ENCODE peak calls at places on chromosomes 6 and 20, in four cellular contexts. L, U, G and T are unnamed samples.

GRCh38 chr20:21682576-21682975 is 22.9 kb upstream of the PAX1 start:
- DNase-seq in L (no peak), U (no peak), G (no peak), T (no peak)

GRCh38 chr6:153129873-153130514 is 1.1 kb downstream of the RGS17 start:
- DNase-seq in L (no peak), U (no peak), G (no peak), T (no peak)

GRCh38 chr6:40799296-40800020 is 212.3 kb upstream of the LRFN2 start:
- DNase-seq in L (no peak), U (no peak), G (no peak), T (no peak)

GRCh38 chr20:45433316-45433715 is 17.4 kb downstream of the PIGT start:
- DNase-seq in L (no peak), U (no peak), G (no peak), T (no peak)

GRCh38 chr20:58710481-58711265 is 18.1 kb downstream of the NPEPL1 start:
- DNase-seq in L (no peak), U (no peak), G (peak; percentile 3), T (no peak)

GRCh38 chr20:63937596-63937995 is 18.6 kb downstream of the UCKL1 start:
- DNase-seq in L (no peak), U (no peak), G (no peak), T (no peak)

GRCh38 chr6:9593566-9593965 is 821.3 kb downstream of the TFAP2A start:
- DNase-seq in L (no peak), U (no peak), G (no peak), T (no peak)

GRCh38 chr6:134637282-134637681 is 312.6 kb downstream of the ALDH8A1 start:
- DNase-seq in L (no peak), U (no peak), G (no peak), T (no peak)

GRCh38 chr20:21436186-21436585 is 38.9 kb upstream of the NKX2-4 start:
- DNase-seq in L (no peak), U (no peak), G (no peak), T (no peak)

GRCh38 chr6:112443666-112444065 is 96.5 kb downstream of the RFPL4B start:
- DNase-seq in L (no peak), U (no peak), G (no peak), T (no peak)

GRCh38 chr20:33814238-33814712 is 3.1 kb downstream of the CHMP4B start:
- DNase-seq in L (no peak), U (no peak), G (no peak), T (no peak)
- TF ChIP-seq CTCF in L (no peak), U (no peak), G (no peak), T (no peak)

DNA sequence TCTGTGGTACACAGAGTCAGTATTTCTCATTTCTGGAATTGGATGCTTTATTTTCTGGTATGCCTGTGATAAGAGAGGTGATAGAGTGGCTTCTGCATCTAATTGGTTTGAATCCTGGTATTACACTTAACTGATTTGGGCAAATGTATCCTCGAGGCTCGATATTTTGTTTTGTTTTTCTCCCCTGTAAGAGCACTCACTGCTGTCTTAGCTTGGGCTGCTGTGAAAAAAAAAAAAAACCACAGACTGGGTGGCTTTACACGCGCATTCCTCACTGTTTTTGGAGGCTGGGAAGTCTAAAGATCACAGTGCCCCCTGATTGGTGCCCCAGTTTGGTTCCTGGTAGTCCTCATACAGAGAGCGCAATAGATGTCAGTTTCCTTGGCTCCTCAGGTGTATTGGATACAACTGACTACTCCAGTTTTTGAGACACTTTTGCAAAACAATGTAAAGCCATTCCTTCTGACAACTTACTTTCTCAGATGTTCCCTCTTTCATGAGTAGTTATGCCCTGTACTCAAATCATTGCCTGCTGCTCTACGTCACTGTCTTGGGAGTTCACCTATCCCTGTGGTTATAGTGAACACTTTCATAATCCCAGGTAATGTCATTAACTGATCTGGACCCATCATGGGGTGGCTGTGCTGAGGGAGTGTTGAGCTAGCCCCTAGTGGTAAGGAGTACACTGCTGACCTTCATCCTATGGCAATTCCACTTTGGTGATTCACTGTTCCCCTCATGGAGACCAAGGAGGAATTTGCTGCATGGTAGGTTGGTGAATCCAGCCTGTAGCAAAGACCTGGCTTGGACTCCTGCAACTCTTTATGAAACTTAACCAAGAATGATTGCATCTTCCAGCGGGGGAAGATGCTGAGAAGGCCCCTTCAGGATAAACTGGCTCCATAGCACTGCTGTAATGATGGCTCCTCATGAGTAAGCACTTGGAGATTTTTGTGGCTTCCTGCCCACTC is 3.5 kb upstream of the ACAT2 start:
- DNase-seq in L (no peak), U (no peak), G (no peak), T (no peak)
- TF ChIP-seq CTCF in L (peak; percentile 9), U (no peak), G (no peak), T (no peak)

DNA sequence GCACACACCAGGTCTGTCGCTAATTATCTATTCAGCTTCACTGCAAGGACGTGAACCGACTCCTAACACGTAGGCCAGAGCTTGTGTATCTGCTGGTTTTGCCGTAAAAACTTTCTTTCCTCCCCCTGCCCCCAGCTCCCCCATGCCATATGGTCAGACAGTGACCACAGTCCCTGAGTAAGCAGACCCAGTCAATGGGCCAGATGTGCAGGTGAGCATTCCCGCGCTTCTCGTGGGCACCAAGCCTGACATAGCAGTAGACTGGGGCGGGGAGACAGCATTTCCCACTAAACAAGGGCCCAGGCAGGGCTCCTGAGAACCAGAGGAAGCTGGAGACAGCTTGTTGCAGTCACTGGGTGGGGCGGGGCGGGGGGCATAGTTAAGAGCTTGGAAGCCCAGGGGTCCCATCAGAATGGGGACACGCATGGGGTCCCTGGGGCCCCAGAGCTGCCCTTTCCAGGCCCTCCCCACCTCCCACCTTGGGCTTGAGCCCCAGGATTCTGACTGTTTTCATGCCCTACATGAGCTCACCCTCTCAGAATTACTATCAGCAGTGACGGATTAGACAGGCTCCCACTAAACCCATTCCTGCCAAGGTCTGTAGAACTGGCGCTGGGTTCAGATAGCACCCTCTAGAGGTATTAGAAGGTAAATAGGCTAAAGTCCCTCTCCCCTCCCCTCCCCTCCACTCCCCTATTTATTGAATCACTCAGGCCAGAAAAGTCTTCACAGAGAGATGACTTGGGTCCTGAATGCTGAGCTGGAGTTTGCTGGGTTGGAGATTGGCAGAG is 51.8 kb downstream of the CDH26 start:
- DNase-seq in L (no peak), U (no peak), G (no peak), T (no peak)
- TF ChIP-seq CTCF in L (peak; percentile 28), U (no peak), G (no peak), T (peak; percentile 62)

DNA sequence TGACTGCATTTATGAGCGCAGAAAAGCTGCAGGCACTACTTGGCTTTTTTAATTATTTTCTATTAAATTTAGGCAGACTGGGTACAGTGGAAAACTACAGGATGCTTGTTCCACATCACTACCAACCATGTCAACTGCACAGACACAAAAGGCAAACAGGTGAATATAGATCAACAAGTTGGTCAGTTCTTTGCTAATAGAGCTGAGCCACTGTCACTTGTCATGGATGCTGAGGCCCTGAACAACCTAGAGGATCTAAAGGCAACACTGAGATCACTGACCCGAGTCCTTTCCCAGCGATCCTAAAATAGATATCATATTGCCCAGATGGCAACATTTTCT is 34.5 kb upstream of the FAM83C start:
- DNase-seq in L (no peak), U (no peak), G (no peak), T (no peak)
- TF ChIP-seq CTCF in L (no peak), U (no peak), G (no peak), T (no peak)

GRCh38 chr6:82178084-82178758 is 69.3 kb downstream of the IBTK start:
- DNase-seq in L (no peak), U (no peak), G (no peak), T (no peak)
- TF ChIP-seq CTCF in L (peak; percentile 64), U (peak; percentile 36), G (peak; percentile 39), T (peak; percentile 55)

DNA sequence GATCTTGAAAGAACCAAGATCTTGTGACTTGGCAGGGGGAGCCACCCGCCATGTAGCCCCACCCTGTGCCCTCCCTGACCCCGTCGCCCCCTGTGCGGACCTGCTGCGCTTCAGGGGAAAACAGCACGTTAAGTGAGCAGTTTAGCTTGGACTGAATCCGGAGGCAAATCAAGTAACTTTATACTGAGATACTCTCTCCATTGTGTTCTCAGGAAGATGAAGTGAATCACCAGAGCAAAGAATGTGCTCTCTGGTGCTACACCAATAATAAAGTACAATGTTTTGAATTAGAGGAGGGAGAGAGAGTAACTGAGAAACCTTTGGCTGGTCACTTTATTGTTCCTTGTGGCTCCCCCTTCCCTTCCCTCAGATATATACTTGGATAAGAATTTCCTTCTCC is 83.4 kb downstream of the TXNDC5 start:
- DNase-seq in L (no peak), U (no peak), G (no peak), T (no peak)
- TF ChIP-seq CTCF in L (no peak), U (no peak), G (no peak), T (no peak)

DNA sequence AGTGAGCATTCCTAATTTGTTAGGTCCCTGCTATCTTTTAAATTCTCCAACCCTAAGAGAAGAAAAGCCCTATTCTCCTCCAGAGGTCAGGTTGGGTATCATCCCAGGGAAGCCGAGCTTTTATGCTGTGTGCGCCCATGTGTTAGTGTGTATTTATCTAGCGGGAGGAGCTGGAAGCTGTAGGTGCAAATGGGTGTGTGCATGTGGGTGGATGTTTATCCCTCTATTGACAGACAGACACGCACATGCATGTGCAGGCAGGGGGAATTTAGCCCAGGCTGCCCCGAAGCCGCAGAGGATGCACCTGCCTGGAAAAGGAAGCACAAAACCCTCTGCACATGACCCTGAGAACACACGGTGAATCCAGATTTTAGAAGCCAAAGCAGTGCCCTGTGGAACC is 397.6 kb downstream of the TAF4 start:
- DNase-seq in L (no peak), U (no peak), G (no peak), T (no peak)
- TF ChIP-seq CTCF in L (no peak), U (no peak), G (no peak), T (no peak)

GRCh38 chr6:165231177-165231576 is 78.2 kb downstream of the C6orf118 start:
- DNase-seq in L (no peak), U (no peak), G (no peak), T (no peak)

GRCh38 chr6:165229216-165229615 is 80.2 kb downstream of the C6orf118 start:
- DNase-seq in L (no peak), U (no peak), G (no peak), T (no peak)

GRCh38 chr6:165233089-165233488 is 76.3 kb downstream of the C6orf118 start:
- DNase-seq in L (no peak), U (no peak), G (no peak), T (no peak)

GRCh38 chr6:165232277-165232654 is 77.1 kb downstream of the C6orf118 start:
- DNase-seq in L (no peak), U (no peak), G (no peak), T (no peak)

DNA sequence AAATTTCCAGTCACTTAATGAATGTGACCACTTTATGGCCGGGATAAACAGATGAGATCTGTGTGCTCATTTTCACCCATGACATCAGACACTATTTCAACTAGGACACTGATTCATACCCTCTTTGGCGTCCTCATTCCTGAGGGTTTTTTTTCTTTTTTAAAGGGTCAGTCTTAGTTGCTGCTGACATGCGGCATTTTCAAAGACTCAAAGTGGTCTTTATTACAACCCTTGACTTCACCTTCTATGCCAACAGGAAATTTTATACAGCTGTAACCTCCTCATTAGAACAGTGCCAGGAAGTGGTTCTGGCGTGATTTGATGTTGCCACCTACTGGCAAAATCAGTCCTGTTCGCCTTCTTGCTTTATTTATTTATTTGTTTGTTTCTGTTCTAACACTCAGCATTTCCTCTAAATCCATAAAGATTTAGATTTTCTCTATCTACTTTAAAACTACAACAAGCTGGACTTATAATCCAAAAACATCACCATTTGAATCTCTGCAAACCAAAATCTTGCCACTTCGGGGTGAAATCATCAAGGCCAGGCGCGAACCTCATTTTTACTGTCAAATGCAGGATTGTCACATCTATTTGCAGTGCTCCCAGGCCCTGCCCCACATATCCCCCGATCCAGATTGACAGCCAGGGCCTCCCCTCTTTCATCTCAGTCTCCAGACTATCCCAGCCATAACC is 77.7 kb downstream of the C6orf118 start:
- DNase-seq in L (no peak), U (no peak), G (no peak), T (no peak)
- TF ChIP-seq CTCF in L (peak; percentile 21), U (peak; percentile 34), G (no peak), T (peak; percentile 85)